ENCODE peak calls at places on chromosomes 6 and 20, in eight cellular contexts. One of them, this sample, is unnamed.

GRCh38 chr6:28355743-28356665 is 6.3 kb downstream of the ZKSCAN3 start:
- DNase-seq in IMR-90: peak; percentile 91
- DNase-seq in Daoy: peak; percentile 90
- DNase-seq in Ammon's horn: peak; percentile 93
- DNase-seq in stimulated activated CD4-positive, alpha-beta T cell treated with anti-CD3 and anti-CD28 coated beads, TNF-alpha, amount 100 ng/mL, for 1 hour: no peak
- DNase-seq in H4: peak; percentile 94
- DNase-seq in ELR: peak; percentile 93
- DNase-seq in GM13976: peak; percentile 71
- DNase-seq in this sample: peak; percentile 87

GRCh38 chr20:61045876-61046585 is 206.0 kb upstream of the CDH4 start:
- DNase-seq in IMR-90: no peak
- DNase-seq in H4: no peak
- DNase-seq in GM13976: no peak
- DNase-seq in Ammon's horn: no peak
- DNase-seq in Daoy: no peak
- DNase-seq in ELR: no peak
- DNase-seq in stimulated activated CD4-positive, alpha-beta T cell treated with anti-CD3 and anti-CD28 coated beads, TNF-alpha, amount 100 ng/mL, for 1 hour: no peak
- DNase-seq in this sample: no peak

GRCh38 chr6:3228791-3229565 is 1.5 kb upstream of the TUBB2B start:
- DNase-seq in Ammon's horn: no peak
- DNase-seq in ELR: no peak
- DNase-seq in GM13976: peak; percentile 62
- DNase-seq in Daoy: peak; percentile 36
- DNase-seq in H4: no peak
- DNase-seq in IMR-90: no peak
- DNase-seq in stimulated activated CD4-positive, alpha-beta T cell treated with anti-CD3 and anti-CD28 coated beads, TNF-alpha, amount 100 ng/mL, for 1 hour: no peak
- DNase-seq in this sample: no peak

GRCh38 chr6:158629376-158630221 is 14.9 kb downstream of the DYNLT1 start:
- DNase-seq in IMR-90: no peak
- DNase-seq in H4: no peak
- DNase-seq in ELR: no peak
- DNase-seq in Daoy: no peak
- DNase-seq in stimulated activated CD4-positive, alpha-beta T cell treated with anti-CD3 and anti-CD28 coated beads, TNF-alpha, amount 100 ng/mL, for 1 hour: no peak
- DNase-seq in GM13976: peak; percentile 42
- DNase-seq in Ammon's horn: no peak
- DNase-seq in this sample: no peak

GRCh38 chr6:33613146-33613793 is 7.9 kb upstream of the ITPR3 start:
- DNase-seq in stimulated activated CD4-positive, alpha-beta T cell treated with anti-CD3 and anti-CD28 coated beads, TNF-alpha, amount 100 ng/mL, for 1 hour: no peak
- DNase-seq in Ammon's horn: no peak
- DNase-seq in ELR: peak; percentile 84
- DNase-seq in IMR-90: peak; percentile 49
- DNase-seq in H4: no peak
- DNase-seq in GM13976: no peak
- DNase-seq in Daoy: peak; percentile 77
- DNase-seq in this sample: no peak

GRCh38 chr20:60785817-60786216 is 466.2 kb upstream of the CDH4 start:
- DNase-seq in IMR-90: no peak
- DNase-seq in GM13976: no peak
- DNase-seq in ELR: no peak
- DNase-seq in Daoy: peak; percentile 14
- DNase-seq in H4: no peak
- DNase-seq in Ammon's horn: no peak
- DNase-seq in stimulated activated CD4-positive, alpha-beta T cell treated with anti-CD3 and anti-CD28 coated beads, TNF-alpha, amount 100 ng/mL, for 1 hour: no peak
- DNase-seq in this sample: no peak

GRCh38 chr6:79694156-79694555 is 63.0 kb downstream of the SH3BGRL2 start:
- DNase-seq in H4: no peak
- DNase-seq in Ammon's horn: no peak
- DNase-seq in stimulated activated CD4-positive, alpha-beta T cell treated with anti-CD3 and anti-CD28 coated beads, TNF-alpha, amount 100 ng/mL, for 1 hour: no peak
- DNase-seq in GM13976: no peak
- DNase-seq in IMR-90: no peak
- DNase-seq in Daoy: no peak
- DNase-seq in ELR: no peak
- DNase-seq in this sample: no peak

GRCh38 chr6:76382201-76382600 is 309.7 kb upstream of the IMPG1 start:
- DNase-seq in Daoy: no peak
- DNase-seq in H4: no peak
- DNase-seq in Ammon's horn: no peak
- DNase-seq in IMR-90: no peak
- DNase-seq in ELR: no peak
- DNase-seq in GM13976: no peak
- DNase-seq in stimulated activated CD4-positive, alpha-beta T cell treated with anti-CD3 and anti-CD28 coated beads, TNF-alpha, amount 100 ng/mL, for 1 hour: no peak
- DNase-seq in this sample: no peak

GRCh38 chr20:17584684-17585083 is 14.8 kb downstream of the DSTN start:
- DNase-seq in H4: no peak
- DNase-seq in ELR: no peak
- DNase-seq in stimulated activated CD4-positive, alpha-beta T cell treated with anti-CD3 and anti-CD28 coated beads, TNF-alpha, amount 100 ng/mL, for 1 hour: no peak
- DNase-seq in IMR-90: peak; percentile 50
- DNase-seq in Daoy: no peak
- DNase-seq in Ammon's horn: no peak
- DNase-seq in GM13976: no peak
- DNase-seq in this sample: no peak

GRCh38 chr6:65399355-65400084 is 307.5 kb downstream of the EYS start:
- DNase-seq in GM13976: no peak
- DNase-seq in Ammon's horn: no peak
- DNase-seq in Daoy: no peak
- DNase-seq in stimulated activated CD4-positive, alpha-beta T cell treated with anti-CD3 and anti-CD28 coated beads, TNF-alpha, amount 100 ng/mL, for 1 hour: no peak
- DNase-seq in ELR: no peak
- DNase-seq in IMR-90: no peak
- DNase-seq in H4: peak; percentile 11
- DNase-seq in this sample: peak; percentile 9

GRCh38 chr6:11536795-11537194 is 754 bp upstream of the TMEM170B start:
- DNase-seq in H4: no peak
- DNase-seq in stimulated activated CD4-positive, alpha-beta T cell treated with anti-CD3 and anti-CD28 coated beads, TNF-alpha, amount 100 ng/mL, for 1 hour: no peak
- DNase-seq in IMR-90: no peak
- DNase-seq in ELR: peak; percentile 10
- DNase-seq in Ammon's horn: peak; percentile 22
- DNase-seq in Daoy: no peak
- DNase-seq in GM13976: no peak
- DNase-seq in this sample: no peak

GRCh38 chr6:85368631-85369030 is 81.3 kb upstream of the NT5E start:
- DNase-seq in IMR-90: no peak
- DNase-seq in GM13976: no peak
- DNase-seq in stimulated activated CD4-positive, alpha-beta T cell treated with anti-CD3 and anti-CD28 coated beads, TNF-alpha, amount 100 ng/mL, for 1 hour: no peak
- DNase-seq in H4: no peak
- DNase-seq in ELR: no peak
- DNase-seq in Daoy: no peak
- DNase-seq in Ammon's horn: no peak
- DNase-seq in this sample: no peak

GRCh38 chr20:54068966-54069365 is 1.4 kb downstream of the BCAS1 start:
- DNase-seq in GM13976: no peak
- DNase-seq in H4: no peak
- DNase-seq in ELR: no peak
- DNase-seq in Ammon's horn: no peak
- DNase-seq in Daoy: no peak
- DNase-seq in IMR-90: no peak
- DNase-seq in stimulated activated CD4-positive, alpha-beta T cell treated with anti-CD3 and anti-CD28 coated beads, TNF-alpha, amount 100 ng/mL, for 1 hour: no peak
- DNase-seq in this sample: no peak

GRCh38 chr6:11532097-11532496 is 5.5 kb upstream of the TMEM170B start:
- DNase-seq in Daoy: no peak
- DNase-seq in stimulated activated CD4-positive, alpha-beta T cell treated with anti-CD3 and anti-CD28 coated beads, TNF-alpha, amount 100 ng/mL, for 1 hour: no peak
- DNase-seq in GM13976: no peak
- DNase-seq in IMR-90: no peak
- DNase-seq in ELR: peak; percentile 25
- DNase-seq in Ammon's horn: peak; percentile 21
- DNase-seq in H4: no peak
- DNase-seq in this sample: no peak

GRCh38 chr6:139308936-139309603 is 17.3 kb upstream of the TXLNB start:
- DNase-seq in stimulated activated CD4-positive, alpha-beta T cell treated with anti-CD3 and anti-CD28 coated beads, TNF-alpha, amount 100 ng/mL, for 1 hour: no peak
- DNase-seq in IMR-90: peak; percentile 85
- DNase-seq in GM13976: no peak
- DNase-seq in Daoy: peak; percentile 7
- DNase-seq in H4: no peak
- DNase-seq in Ammon's horn: no peak
- DNase-seq in ELR: peak; percentile 67
- DNase-seq in this sample: peak; percentile 59

GRCh38 chr6:134657751-134658522 is 292.0 kb downstream of the ALDH8A1 start:
- DNase-seq in GM13976: no peak
- DNase-seq in H4: no peak
- DNase-seq in IMR-90: peak; percentile 15
- DNase-seq in Ammon's horn: no peak
- DNase-seq in stimulated activated CD4-positive, alpha-beta T cell treated with anti-CD3 and anti-CD28 coated beads, TNF-alpha, amount 100 ng/mL, for 1 hour: no peak
- DNase-seq in Daoy: no peak
- DNase-seq in ELR: peak; percentile 56
- DNase-seq in this sample: no peak

GRCh38 chr6:21971540-21971939 is 325.3 kb downstream of the PRL start:
- DNase-seq in GM13976: no peak
- DNase-seq in H4: no peak
- DNase-seq in stimulated activated CD4-positive, alpha-beta T cell treated with anti-CD3 and anti-CD28 coated beads, TNF-alpha, amount 100 ng/mL, for 1 hour: no peak
- DNase-seq in Ammon's horn: no peak
- DNase-seq in IMR-90: peak; percentile 64
- DNase-seq in ELR: no peak
- DNase-seq in Daoy: no peak
- DNase-seq in this sample: no peak

GRCh38 chr6:38187688-38188590 is 368.4 kb downstream of the ZFAND3 start:
- DNase-seq in GM13976: no peak
- DNase-seq in ELR: no peak
- DNase-seq in IMR-90: no peak
- DNase-seq in H4: no peak
- DNase-seq in Ammon's horn: no peak
- DNase-seq in stimulated activated CD4-positive, alpha-beta T cell treated with anti-CD3 and anti-CD28 coated beads, TNF-alpha, amount 100 ng/mL, for 1 hour: no peak
- DNase-seq in Daoy: no peak
- DNase-seq in this sample: no peak

GRCh38 chr6:40722553-40723258 is 135.5 kb upstream of the LRFN2 start:
- DNase-seq in Ammon's horn: no peak
- DNase-seq in Daoy: no peak
- DNase-seq in H4: no peak
- DNase-seq in IMR-90: peak; percentile 6
- DNase-seq in ELR: no peak
- DNase-seq in GM13976: no peak
- DNase-seq in stimulated activated CD4-positive, alpha-beta T cell treated with anti-CD3 and anti-CD28 coated beads, TNF-alpha, amount 100 ng/mL, for 1 hour: no peak
- DNase-seq in this sample: no peak

GRCh38 chr6:159074120-159074684 is 29.4 kb upstream of the TAGAP start:
- DNase-seq in H4: peak; percentile 65
- DNase-seq in ELR: peak; percentile 42
- DNase-seq in Ammon's horn: peak; percentile 77
- DNase-seq in stimulated activated CD4-positive, alpha-beta T cell treated with anti-CD3 and anti-CD28 coated beads, TNF-alpha, amount 100 ng/mL, for 1 hour: no peak
- DNase-seq in IMR-90: peak; percentile 46
- DNase-seq in Daoy: peak; percentile 55
- DNase-seq in GM13976: no peak
- DNase-seq in this sample: peak; percentile 27

GRCh38 chr20:137668-138131 is 4.7 kb upstream of the DEFB126 start:
- DNase-seq in Ammon's horn: no peak
- DNase-seq in GM13976: no peak
- DNase-seq in Daoy: no peak
- DNase-seq in ELR: peak; percentile 35
- DNase-seq in stimulated activated CD4-positive, alpha-beta T cell treated with anti-CD3 and anti-CD28 coated beads, TNF-alpha, amount 100 ng/mL, for 1 hour: no peak
- DNase-seq in H4: peak; percentile 53
- DNase-seq in IMR-90: no peak
- DNase-seq in this sample: no peak

GRCh38 chr20:1341561-1342265 is 12.8 kb upstream of the SDCBP2 start:
- DNase-seq in GM13976: no peak
- DNase-seq in stimulated activated CD4-positive, alpha-beta T cell treated with anti-CD3 and anti-CD28 coated beads, TNF-alpha, amount 100 ng/mL, for 1 hour: no peak
- DNase-seq in H4: no peak
- DNase-seq in Daoy: no peak
- DNase-seq in Ammon's horn: peak; percentile 58
- DNase-seq in IMR-90: peak; percentile 80
- DNase-seq in ELR: peak; percentile 55
- DNase-seq in this sample: no peak

GRCh38 chr6:88683734-88684133 is 279.7 kb downstream of the RNGTT start:
- DNase-seq in IMR-90: peak; percentile 36
- DNase-seq in ELR: peak; percentile 59
- DNase-seq in Ammon's horn: no peak
- DNase-seq in Daoy: peak; percentile 2
- DNase-seq in stimulated activated CD4-positive, alpha-beta T cell treated with anti-CD3 and anti-CD28 coated beads, TNF-alpha, amount 100 ng/mL, for 1 hour: no peak
- DNase-seq in GM13976: no peak
- DNase-seq in H4: no peak
- DNase-seq in this sample: peak; percentile 14

GRCh38 chr6:135423649-135424128 is 73.9 kb downstream of the AHI1 start:
- DNase-seq in H4: no peak
- DNase-seq in stimulated activated CD4-positive, alpha-beta T cell treated with anti-CD3 and anti-CD28 coated beads, TNF-alpha, amount 100 ng/mL, for 1 hour: no peak
- DNase-seq in ELR: peak; percentile 65
- DNase-seq in GM13976: peak; percentile 44
- DNase-seq in IMR-90: peak; percentile 59
- DNase-seq in Daoy: peak; percentile 8
- DNase-seq in Ammon's horn: peak; percentile 27
- DNase-seq in this sample: peak; percentile 46

GRCh38 chr6:117481278-117481925 is 1.1 kb upstream of the DCBLD1 start:
- DNase-seq in stimulated activated CD4-positive, alpha-beta T cell treated with anti-CD3 and anti-CD28 coated beads, TNF-alpha, amount 100 ng/mL, for 1 hour: no peak
- DNase-seq in Daoy: no peak
- DNase-seq in H4: no peak
- DNase-seq in ELR: no peak
- DNase-seq in GM13976: peak; percentile 28
- DNase-seq in Ammon's horn: no peak
- DNase-seq in IMR-90: no peak
- DNase-seq in this sample: no peak